ENCODE peak calls at places on chromosomes 4 and X, in nine cellular contexts. One of them, this sample, is unnamed.

GRCh38 chr4:156790866-156791265 is 180.7 kb downstream of the PDGFC start:
- DNase-seq in stimulated activated CD8-positive, alpha-beta memory T cell treated with anti-CD3 and anti-CD28 coated beads, Interleukin-4, amount 100 ng/mL, for 1 hour: no peak
- DNase-seq in activated T-cell treated with anti-CD3 and anti-CD28 coated beads for 1 hour: no peak
- DNase-seq in LHCN-M2: peak
- DNase-seq in hepatocyte: no peak
- DNase-seq in stimulated activated CD4-positive, alpha-beta T cell treated with anti-CD3 and anti-CD28 coated beads, Interleukin-4, amount 100 ng/mL, for 4 hours: no peak
- DNase-seq in lower lobe of right lung: no peak
- DNase-seq in NCI-H774: no peak
- DNase-seq in left ventricle myocardium inferior: no peak
- DNase-seq in this sample: no peak

GRCh38 chrX:107470971-107471370 is 21.5 kb downstream of the FRMPD3 start:
- DNase-seq in stimulated activated CD4-positive, alpha-beta T cell treated with anti-CD3 and anti-CD28 coated beads, Interleukin-4, amount 100 ng/mL, for 4 hours: no peak
- DNase-seq in activated T-cell treated with anti-CD3 and anti-CD28 coated beads for 1 hour: no peak
- DNase-seq in stimulated activated CD8-positive, alpha-beta memory T cell treated with anti-CD3 and anti-CD28 coated beads, Interleukin-4, amount 100 ng/mL, for 1 hour: no peak
- DNase-seq in LHCN-M2: no peak
- DNase-seq in hepatocyte: no peak
- DNase-seq in NCI-H774: no peak
- DNase-seq in left ventricle myocardium inferior: no peak
- DNase-seq in lower lobe of right lung: no peak
- DNase-seq in this sample: no peak

GRCh38 chr4:6417516-6417915 is 54.9 kb downstream of the PPP2R2C start:
- DNase-seq in LHCN-M2: no peak
- DNase-seq in left ventricle myocardium inferior: no peak
- DNase-seq in activated T-cell treated with anti-CD3 and anti-CD28 coated beads for 1 hour: no peak
- DNase-seq in lower lobe of right lung: no peak
- DNase-seq in stimulated activated CD4-positive, alpha-beta T cell treated with anti-CD3 and anti-CD28 coated beads, Interleukin-4, amount 100 ng/mL, for 4 hours: no peak
- DNase-seq in stimulated activated CD8-positive, alpha-beta memory T cell treated with anti-CD3 and anti-CD28 coated beads, Interleukin-4, amount 100 ng/mL, for 1 hour: no peak
- DNase-seq in hepatocyte: no peak
- DNase-seq in NCI-H774: no peak
- DNase-seq in this sample: no peak

GRCh38 chr4:25401066-25401465 is 24.0 kb downstream of the ANAPC4 start:
- DNase-seq in lower lobe of right lung: no peak
- DNase-seq in stimulated activated CD4-positive, alpha-beta T cell treated with anti-CD3 and anti-CD28 coated beads, Interleukin-4, amount 100 ng/mL, for 4 hours: no peak
- DNase-seq in stimulated activated CD8-positive, alpha-beta memory T cell treated with anti-CD3 and anti-CD28 coated beads, Interleukin-4, amount 100 ng/mL, for 1 hour: no peak
- DNase-seq in LHCN-M2: peak
- DNase-seq in NCI-H774: no peak
- DNase-seq in hepatocyte: no peak
- DNase-seq in left ventricle myocardium inferior: no peak
- DNase-seq in activated T-cell treated with anti-CD3 and anti-CD28 coated beads for 1 hour: no peak
- DNase-seq in this sample: no peak

GRCh38 chr4:120555058-120555457 is 367.5 kb downstream of the PRDM5 start:
- DNase-seq in NCI-H774: peak
- DNase-seq in lower lobe of right lung: no peak
- DNase-seq in stimulated activated CD4-positive, alpha-beta T cell treated with anti-CD3 and anti-CD28 coated beads, Interleukin-4, amount 100 ng/mL, for 4 hours: no peak
- DNase-seq in hepatocyte: no peak
- DNase-seq in activated T-cell treated with anti-CD3 and anti-CD28 coated beads for 1 hour: no peak
- DNase-seq in stimulated activated CD8-positive, alpha-beta memory T cell treated with anti-CD3 and anti-CD28 coated beads, Interleukin-4, amount 100 ng/mL, for 1 hour: no peak
- DNase-seq in left ventricle myocardium inferior: no peak
- DNase-seq in LHCN-M2: peak
- DNase-seq in this sample: no peak

GRCh38 chr4:26830016-26830415 is 30.6 kb upstream of the STIM2 start:
- DNase-seq in activated T-cell treated with anti-CD3 and anti-CD28 coated beads for 1 hour: no peak
- DNase-seq in stimulated activated CD8-positive, alpha-beta memory T cell treated with anti-CD3 and anti-CD28 coated beads, Interleukin-4, amount 100 ng/mL, for 1 hour: no peak
- DNase-seq in stimulated activated CD4-positive, alpha-beta T cell treated with anti-CD3 and anti-CD28 coated beads, Interleukin-4, amount 100 ng/mL, for 4 hours: no peak
- DNase-seq in NCI-H774: no peak
- DNase-seq in lower lobe of right lung: no peak
- DNase-seq in LHCN-M2: no peak
- DNase-seq in left ventricle myocardium inferior: no peak
- DNase-seq in hepatocyte: no peak
- DNase-seq in this sample: no peak

GRCh38 chr4:183989471-183989870 is 84.4 kb downstream of the STOX2 start:
- DNase-seq in LHCN-M2: no peak
- DNase-seq in left ventricle myocardium inferior: no peak
- DNase-seq in stimulated activated CD4-positive, alpha-beta T cell treated with anti-CD3 and anti-CD28 coated beads, Interleukin-4, amount 100 ng/mL, for 4 hours: no peak
- DNase-seq in lower lobe of right lung: no peak
- DNase-seq in activated T-cell treated with anti-CD3 and anti-CD28 coated beads for 1 hour: no peak
- DNase-seq in stimulated activated CD8-positive, alpha-beta memory T cell treated with anti-CD3 and anti-CD28 coated beads, Interleukin-4, amount 100 ng/mL, for 1 hour: no peak
- DNase-seq in hepatocyte: peak
- DNase-seq in NCI-H774: no peak
- DNase-seq in this sample: no peak

GRCh38 chrX:7086384-7086783 is 61.1 kb upstream of the STS start:
- DNase-seq in left ventricle myocardium inferior: no peak
- DNase-seq in lower lobe of right lung: no peak
- DNase-seq in stimulated activated CD4-positive, alpha-beta T cell treated with anti-CD3 and anti-CD28 coated beads, Interleukin-4, amount 100 ng/mL, for 4 hours: no peak
- DNase-seq in hepatocyte: no peak
- DNase-seq in stimulated activated CD8-positive, alpha-beta memory T cell treated with anti-CD3 and anti-CD28 coated beads, Interleukin-4, amount 100 ng/mL, for 1 hour: no peak
- DNase-seq in activated T-cell treated with anti-CD3 and anti-CD28 coated beads for 1 hour: no peak
- DNase-seq in LHCN-M2: no peak
- DNase-seq in NCI-H774: no peak
- DNase-seq in this sample: peak

GRCh38 chr4:155237567-155237966 is 29.1 kb downstream of the NPY2R start:
- DNase-seq in left ventricle myocardium inferior: no peak
- DNase-seq in hepatocyte: no peak
- DNase-seq in lower lobe of right lung: no peak
- DNase-seq in stimulated activated CD4-positive, alpha-beta T cell treated with anti-CD3 and anti-CD28 coated beads, Interleukin-4, amount 100 ng/mL, for 4 hours: no peak
- DNase-seq in stimulated activated CD8-positive, alpha-beta memory T cell treated with anti-CD3 and anti-CD28 coated beads, Interleukin-4, amount 100 ng/mL, for 1 hour: no peak
- DNase-seq in LHCN-M2: no peak
- DNase-seq in activated T-cell treated with anti-CD3 and anti-CD28 coated beads for 1 hour: no peak
- DNase-seq in NCI-H774: no peak
- DNase-seq in this sample: no peak

GRCh38 chr4:1708581-1708980 is 3.5 kb downstream of the SLBP start:
- DNase-seq in stimulated activated CD8-positive, alpha-beta memory T cell treated with anti-CD3 and anti-CD28 coated beads, Interleukin-4, amount 100 ng/mL, for 1 hour: no peak
- DNase-seq in lower lobe of right lung: no peak
- DNase-seq in LHCN-M2: no peak
- DNase-seq in left ventricle myocardium inferior: no peak
- DNase-seq in hepatocyte: no peak
- DNase-seq in activated T-cell treated with anti-CD3 and anti-CD28 coated beads for 1 hour: no peak
- DNase-seq in NCI-H774: no peak
- DNase-seq in stimulated activated CD4-positive, alpha-beta T cell treated with anti-CD3 and anti-CD28 coated beads, Interleukin-4, amount 100 ng/mL, for 4 hours: no peak
- DNase-seq in this sample: no peak

GRCh38 chrX:20189171-20189570 is 47.5 kb upstream of the EIF1AX start:
- DNase-seq in NCI-H774: no peak
- DNase-seq in activated T-cell treated with anti-CD3 and anti-CD28 coated beads for 1 hour: no peak
- DNase-seq in lower lobe of right lung: no peak
- DNase-seq in left ventricle myocardium inferior: no peak
- DNase-seq in LHCN-M2: no peak
- DNase-seq in stimulated activated CD4-positive, alpha-beta T cell treated with anti-CD3 and anti-CD28 coated beads, Interleukin-4, amount 100 ng/mL, for 4 hours: no peak
- DNase-seq in stimulated activated CD8-positive, alpha-beta memory T cell treated with anti-CD3 and anti-CD28 coated beads, Interleukin-4, amount 100 ng/mL, for 1 hour: no peak
- DNase-seq in hepatocyte: no peak
- DNase-seq in this sample: no peak

GRCh38 chr4:178672512-178672911 is 1230.3 kb upstream of the AGA start:
- DNase-seq in left ventricle myocardium inferior: no peak
- DNase-seq in stimulated activated CD8-positive, alpha-beta memory T cell treated with anti-CD3 and anti-CD28 coated beads, Interleukin-4, amount 100 ng/mL, for 1 hour: no peak
- DNase-seq in LHCN-M2: no peak
- DNase-seq in stimulated activated CD4-positive, alpha-beta T cell treated with anti-CD3 and anti-CD28 coated beads, Interleukin-4, amount 100 ng/mL, for 4 hours: no peak
- DNase-seq in NCI-H774: no peak
- DNase-seq in activated T-cell treated with anti-CD3 and anti-CD28 coated beads for 1 hour: no peak
- DNase-seq in hepatocyte: no peak
- DNase-seq in lower lobe of right lung: no peak
- DNase-seq in this sample: no peak

GRCh38 chrX:18895157-18895952 is 88.6 kb downstream of the PHKA2 start:
- DNase-seq in NCI-H774: no peak
- DNase-seq in lower lobe of right lung: peak
- DNase-seq in activated T-cell treated with anti-CD3 and anti-CD28 coated beads for 1 hour: no peak
- DNase-seq in left ventricle myocardium inferior: peak
- DNase-seq in stimulated activated CD4-positive, alpha-beta T cell treated with anti-CD3 and anti-CD28 coated beads, Interleukin-4, amount 100 ng/mL, for 4 hours: no peak
- DNase-seq in hepatocyte: peak
- DNase-seq in stimulated activated CD8-positive, alpha-beta memory T cell treated with anti-CD3 and anti-CD28 coated beads, Interleukin-4, amount 100 ng/mL, for 1 hour: no peak
- DNase-seq in LHCN-M2: peak
- DNase-seq in this sample: no peak

GRCh38 chrX:153608376-153608775 is 9.4 kb upstream of the CCNQ start:
- DNase-seq in stimulated activated CD4-positive, alpha-beta T cell treated with anti-CD3 and anti-CD28 coated beads, Interleukin-4, amount 100 ng/mL, for 4 hours: no peak
- DNase-seq in activated T-cell treated with anti-CD3 and anti-CD28 coated beads for 1 hour: no peak
- DNase-seq in hepatocyte: no peak
- DNase-seq in stimulated activated CD8-positive, alpha-beta memory T cell treated with anti-CD3 and anti-CD28 coated beads, Interleukin-4, amount 100 ng/mL, for 1 hour: no peak
- DNase-seq in LHCN-M2: no peak
- DNase-seq in NCI-H774: no peak
- DNase-seq in left ventricle myocardium inferior: no peak
- DNase-seq in lower lobe of right lung: no peak
- DNase-seq in this sample: no peak

GRCh38 chrX:136148391-136148790 is 1.1 kb downstream of the FHL1 start:
- DNase-seq in LHCN-M2: no peak
- DNase-seq in lower lobe of right lung: no peak
- DNase-seq in NCI-H774: no peak
- DNase-seq in stimulated activated CD4-positive, alpha-beta T cell treated with anti-CD3 and anti-CD28 coated beads, Interleukin-4, amount 100 ng/mL, for 4 hours: no peak
- DNase-seq in activated T-cell treated with anti-CD3 and anti-CD28 coated beads for 1 hour: no peak
- DNase-seq in left ventricle myocardium inferior: no peak
- DNase-seq in hepatocyte: no peak
- DNase-seq in stimulated activated CD8-positive, alpha-beta memory T cell treated with anti-CD3 and anti-CD28 coated beads, Interleukin-4, amount 100 ng/mL, for 1 hour: no peak
- DNase-seq in this sample: no peak

GRCh38 chr4:23979534-23979933 is 89.7 kb upstream of the PPARGC1A start:
- DNase-seq in LHCN-M2: no peak
- DNase-seq in left ventricle myocardium inferior: no peak
- DNase-seq in lower lobe of right lung: no peak
- DNase-seq in hepatocyte: no peak
- DNase-seq in activated T-cell treated with anti-CD3 and anti-CD28 coated beads for 1 hour: no peak
- DNase-seq in NCI-H774: no peak
- DNase-seq in stimulated activated CD8-positive, alpha-beta memory T cell treated with anti-CD3 and anti-CD28 coated beads, Interleukin-4, amount 100 ng/mL, for 1 hour: no peak
- DNase-seq in stimulated activated CD4-positive, alpha-beta T cell treated with anti-CD3 and anti-CD28 coated beads, Interleukin-4, amount 100 ng/mL, for 4 hours: no peak
- DNase-seq in this sample: no peak

GRCh38 chr4:122635205-122635604 is 14.3 kb upstream of the IL21 start:
- DNase-seq in activated T-cell treated with anti-CD3 and anti-CD28 coated beads for 1 hour: no peak
- DNase-seq in stimulated activated CD4-positive, alpha-beta T cell treated with anti-CD3 and anti-CD28 coated beads, Interleukin-4, amount 100 ng/mL, for 4 hours: no peak
- DNase-seq in hepatocyte: no peak
- DNase-seq in stimulated activated CD8-positive, alpha-beta memory T cell treated with anti-CD3 and anti-CD28 coated beads, Interleukin-4, amount 100 ng/mL, for 1 hour: no peak
- DNase-seq in NCI-H774: no peak
- DNase-seq in lower lobe of right lung: no peak
- DNase-seq in left ventricle myocardium inferior: no peak
- DNase-seq in LHCN-M2: no peak
- DNase-seq in this sample: no peak

GRCh38 chr4:15396157-15396800 is 31.6 kb upstream of the C1QTNF7 start:
- DNase-seq in left ventricle myocardium inferior: no peak
- DNase-seq in activated T-cell treated with anti-CD3 and anti-CD28 coated beads for 1 hour: peak
- DNase-seq in stimulated activated CD4-positive, alpha-beta T cell treated with anti-CD3 and anti-CD28 coated beads, Interleukin-4, amount 100 ng/mL, for 4 hours: peak
- DNase-seq in stimulated activated CD8-positive, alpha-beta memory T cell treated with anti-CD3 and anti-CD28 coated beads, Interleukin-4, amount 100 ng/mL, for 1 hour: peak
- DNase-seq in lower lobe of right lung: peak
- DNase-seq in LHCN-M2: peak
- DNase-seq in NCI-H774: peak
- DNase-seq in hepatocyte: peak
- DNase-seq in this sample: peak

GRCh38 chr4:2663275-2663674 is 92.9 kb downstream of the TNIP2 start:
- DNase-seq in left ventricle myocardium inferior: no peak
- DNase-seq in activated T-cell treated with anti-CD3 and anti-CD28 coated beads for 1 hour: no peak
- DNase-seq in lower lobe of right lung: no peak
- DNase-seq in stimulated activated CD8-positive, alpha-beta memory T cell treated with anti-CD3 and anti-CD28 coated beads, Interleukin-4, amount 100 ng/mL, for 1 hour: no peak
- DNase-seq in NCI-H774: no peak
- DNase-seq in LHCN-M2: no peak
- DNase-seq in stimulated activated CD4-positive, alpha-beta T cell treated with anti-CD3 and anti-CD28 coated beads, Interleukin-4, amount 100 ng/mL, for 4 hours: no peak
- DNase-seq in hepatocyte: no peak
- DNase-seq in this sample: no peak

GRCh38 chrX:43002526-43003203 is 224.7 kb upstream of the PPP1R2C start:
- DNase-seq in lower lobe of right lung: no peak
- DNase-seq in stimulated activated CD4-positive, alpha-beta T cell treated with anti-CD3 and anti-CD28 coated beads, Interleukin-4, amount 100 ng/mL, for 4 hours: no peak
- DNase-seq in activated T-cell treated with anti-CD3 and anti-CD28 coated beads for 1 hour: no peak
- DNase-seq in hepatocyte: no peak
- DNase-seq in left ventricle myocardium inferior: no peak
- DNase-seq in NCI-H774: no peak
- DNase-seq in LHCN-M2: no peak
- DNase-seq in stimulated activated CD8-positive, alpha-beta memory T cell treated with anti-CD3 and anti-CD28 coated beads, Interleukin-4, amount 100 ng/mL, for 1 hour: no peak
- DNase-seq in this sample: no peak

This sample was measured in DND-41.